ENCODE peak calls at places on chromosome 7, in four cellular contexts. O is GM12865, M is Caco-2, J is uterus. V is an unnamed sample.

GRCh38 chr7:9822458-9823290 is 1151.0 kb upstream of the PHF14 start:
- DNase-seq in O (no peak), M (no peak), J (no peak), V (no peak)

GRCh38 chr7:101986335-101986734 is 168.9 kb downstream of the CUX1 start:
- DNase-seq in O (no peak), M (no peak), J (no peak), V (no peak)

GRCh38 chr7:92159-92767 is 100.1 kb upstream of the FAM20C start:
- DNase-seq in O (no peak), M (no peak), J (no peak), V (no peak)

GRCh38 chr7:30755384-30756154 is 3.6 kb downstream of the INMT start:
- DNase-seq in O (no peak), M (no peak), J (peak; percentile 61), V (no peak)

GRCh38 chr7:70135656-70136055 is 537.4 kb downstream of the AUTS2 start:
- DNase-seq in O (no peak), M (no peak), J (no peak), V (no peak)

GRCh38 chr7:50372921-50373320 is 68.4 kb downstream of the IKZF1 start:
- DNase-seq in O (no peak), M (no peak), J (no peak), V (no peak)

GRCh38 chr7:151993977-151994676 is 31.3 kb upstream of the GALNT11 start:
- DNase-seq in O (peak; percentile 4), M (no peak), J (no peak), V (no peak)

GRCh38 chr7:106057204-106057961 is 54.7 kb downstream of the SYPL1 start:
- DNase-seq in O (peak; percentile 46), M (no peak), J (no peak), V (no peak)

GRCh38 chr7:128404826-128405344 is 4.9 kb downstream of the IMPDH1 start:
- DNase-seq in O (no peak), M (no peak), J (no peak), V (no peak)

GRCh38 chr7:111825046-111825445 is 262.8 kb upstream of the IMMP2L start:
- DNase-seq in O (no peak), M (no peak), J (no peak), V (no peak)

GRCh38 chr7:2817456-2817855 is 26.7 kb downstream of the GNA12 start:
- DNase-seq in O (no peak), M (no peak), J (no peak), V (no peak)

GRCh38 chr7:30117886-30118285 is 16.9 kb upstream of the MTURN start:
- DNase-seq in O (no peak), M (no peak), J (no peak), V (no peak)

GRCh38 chr7:21543528-21544302 is 876 bp downstream of the DNAH11 start:
- DNase-seq in O (no peak), M (no peak), J (no peak), V (no peak)

GRCh38 chr7:7323352-7323751 is 141.0 kb downstream of the C1GALT1 start:
- DNase-seq in O (peak; percentile 60), M (no peak), J (no peak), V (no peak)

GRCh38 chr7:128879939-128880746 is 17.5 kb downstream of the ATP6V1F start:
- DNase-seq in O (no peak), M (peak; percentile 77), J (peak; percentile 53), V (peak; percentile 49)

GRCh38 chr7:134444198-134444960 is 14.5 kb downstream of the AKR1B1 start:
- DNase-seq in O (no peak), M (no peak), J (no peak), V (no peak)

GRCh38 chr7:38178695-38179344 is 775 bp downstream of the STARD3NL start:
- DNase-seq in O (peak; percentile 55), M (no peak), J (no peak), V (no peak)

GRCh38 chr7:123528265-123528664 is 6.1 kb downstream of the IQUB start:
- DNase-seq in O (no peak), M (no peak), J (no peak), V (no peak)

GRCh38 chr7:130566168-130566897 is 74.4 kb downstream of the MEST start:
- DNase-seq in O (peak; percentile 2), M (no peak), J (peak; percentile 23), V (peak; percentile 31)

GRCh38 chr7:115300228-115300870 is 378.5 kb downstream of the MDFIC start:
- DNase-seq in O (no peak), M (no peak), J (no peak), V (no peak)

GRCh38 chr7:44748948-44749731 is 493 bp downstream of the ZMIZ2 start:
- DNase-seq in O (peak; percentile 52), M (no peak), J (no peak), V (no peak)

GRCh38 chr7:116240021-116240659 is 29.8 kb downstream of the TES start:
- DNase-seq in O (no peak), M (no peak), J (peak; percentile 55), V (no peak)

GRCh38 chr7:155108144-155108901 is 38.2 kb downstream of the HTR5A start:
- DNase-seq in O (no peak), M (no peak), J (no peak), V (no peak)

GRCh38 chr7:25665346-25665745 is 437.1 kb upstream of the NPVF start:
- DNase-seq in O (no peak), M (no peak), J (peak; percentile 92), V (no peak)

GRCh38 chr7:21193895-21194294 is 234.0 kb upstream of the SP4 start:
- DNase-seq in O (no peak), M (no peak), J (no peak), V (no peak)

GRCh38 chr7:36547361-36547760 is 157.7 kb downstream of the ANLN start:
- DNase-seq in O (no peak), M (no peak), J (no peak), V (no peak)

GRCh38 chr7:16645593-16646426 is at the start of the genes ANKMY2 and BZW2:
- DNase-seq in O (peak; percentile 96), M (peak; percentile 97), J (peak; percentile 94), V (peak; percentile 95)

GRCh38 chr7:70092314-70093303 is 494.3 kb downstream of the AUTS2 start:
- DNase-seq in O (no peak), M (no peak), J (peak; percentile 20), V (no peak)

GRCh38 chr7:104445393-104445792 is 117.0 kb downstream of the LHFPL3 start:
- DNase-seq in O (no peak), M (no peak), J (no peak), V (no peak)

GRCh38 chr7:63900394-63901203 is 98.0 kb upstream of the ZNF722 start:
- DNase-seq in O (peak; percentile 10), M (no peak), J (peak; percentile 75), V (peak; percentile 97)

GRCh38 chr7:50068026-50068425 is 25.0 kb downstream of the ZPBP start:
- DNase-seq in O (peak; percentile 33), M (no peak), J (no peak), V (no peak)

GRCh38 chr7:94056796-94057207 is 52.6 kb upstream of the BET1 start:
- DNase-seq in O (no peak), M (no peak), J (no peak), V (no peak)

DNA sequence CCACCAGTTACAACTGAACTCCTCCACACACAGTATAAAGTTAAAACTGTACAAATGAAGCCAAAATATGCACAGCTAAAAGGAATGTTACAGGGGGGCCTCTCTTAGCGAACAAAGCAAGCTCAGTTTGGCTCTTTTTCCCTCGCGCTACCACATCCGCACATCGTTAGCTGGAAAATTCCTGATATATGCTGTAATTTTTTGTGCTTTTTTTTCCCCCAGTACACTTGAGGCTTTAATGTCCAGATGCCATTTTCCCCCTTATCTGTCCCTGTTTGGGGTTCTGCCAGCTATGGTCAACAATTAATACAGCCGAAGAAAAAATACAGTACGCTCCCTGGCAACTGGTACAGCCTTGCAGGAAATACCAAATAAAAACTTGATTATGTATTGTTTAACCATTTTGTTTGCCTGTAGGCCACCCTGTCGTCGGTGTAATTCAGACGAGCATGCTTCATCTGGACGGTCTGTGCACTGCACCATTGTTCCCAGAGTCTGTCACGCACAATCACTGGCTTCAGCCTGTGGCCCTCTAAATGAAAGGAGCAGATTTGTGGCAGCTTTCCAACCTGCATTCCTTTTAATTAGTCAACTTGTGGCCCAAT is 108.1 kb upstream of the FAM133B start:
- DNase-seq in O (no peak), M (no peak), J (peak; percentile 37), V (no peak)
- TF ChIP-seq CTCF in O (no peak), M (no peak), J (no peak), V (no peak)

GRCh38 chr7:158109364-158110033 is 478.1 kb downstream of the PTPRN2 start:
- DNase-seq in O (peak; percentile 2), M (no peak), J (no peak), V (no peak)
- H3K4me3 ChIP-seq in O (no peak overlapping the region), M (no peak overlapping the region), J (no peak overlapping the region), V (no peak overlapping the region)

GRCh38 chr7:91379246-91379645 is 115.0 kb downstream of the FZD1 start:
- DNase-seq in O (no peak), M (no peak), J (no peak), V (no peak)
- TF ChIP-seq CTCF in O (no peak), M (no peak), J (no peak), V (no peak)

GRCh38 chr7:145909956-145910611 is 206.5 kb upstream of the CNTNAP2 start:
- DNase-seq in O (no peak), M (no peak), J (no peak), V (no peak)
- H3K4me3 ChIP-seq in O (no peak overlapping the region), M (no peak overlapping the region), J (no peak overlapping the region), V (no peak overlapping the region)